ENCODE peak calls at places on chromosome 20, in four cellular contexts. R, T, O and U are unnamed samples. For H3K9me3, the result is how much of the 10 kb centered on the place peaks cover.

GRCh38 chr20:4026093-4026601 is 10.8 kb upstream of the RNF24 start:
- DNase-seq in T (peak), R (no peak), O (no peak), U (peak)

GRCh38 chr20:37238426-37238825 is 23.2 kb downstream of the GHRH start:
- DNase-seq in R (no peak), O (no peak), T (no peak), U (no peak)

GRCh38 chr20:45801851-45802250 is 10.1 kb downstream of the DNTTIP1 start:
- DNase-seq in O (no peak), T (no peak), R (no peak), U (no peak)

GRCh38 chr20:20083796-20084195 is 31.5 kb downstream of the CFAP61 start:
- DNase-seq in T (no peak), O (no peak), R (no peak), U (no peak)

GRCh38 chr20:9743871-9744270 is 95.0 kb downstream of the PAK5 start:
- DNase-seq in T (no peak), R (no peak), O (no peak), U (no peak)

GRCh38 chr20:34142121-34142520 is 30.1 kb upstream of the EIF2S2 start:
- DNase-seq in R (no peak), T (no peak), O (no peak), U (no peak)

GRCh38 chr20:17533396-17533795 is 2.2 kb upstream of the BFSP1 start:
- DNase-seq in O (no peak), R (no peak), T (no peak), U (no peak)

GRCh38 chr20:3818155-3819151 is 1.9 kb upstream of the AP5S1 start:
- DNase-seq in O (peak), T (peak), R (peak), U (peak)

GRCh38 chr20:54061106-54061881 is 9.1 kb downstream of the BCAS1 start:
- DNase-seq in O (no peak), T (no peak), R (no peak), U (no peak)

GRCh38 chr20:10637563-10637962 is 36.2 kb downstream of the JAG1 start:
- DNase-seq in T (no peak), R (no peak), O (no peak), U (no peak)

GRCh38 chr20:38725959-38726848 is 1.9 kb downstream of the SLC32A1 start:
- DNase-seq in O (no peak), T (no peak), R (no peak), U (no peak)

GRCh38 chr20:35849726-35850125 is 77.9 kb downstream of the PHF20 start:
- DNase-seq in T (no peak), R (no peak), O (no peak), U (no peak)

GRCh38 chr20:63379296-63379695 is 18.1 kb upstream of the CHRNA4 start:
- DNase-seq in O (no peak), T (no peak), R (no peak), U (no peak)

GRCh38 chr20:5871720-5872410 is 78.5 kb downstream of the TRMT6 start:
- DNase-seq in O (no peak), R (no peak), T (no peak), U (no peak)

GRCh38 chr20:45919536-45919933 is 7.6 kb upstream of the PLTP start:
- DNase-seq in O (peak), T (peak), R (no peak), U (peak)

GRCh38 chr20:1373614-1374013 is 19.2 kb downstream of the FKBP1A start:
- DNase-seq in T (no peak), R (no peak), O (no peak), U (no peak)

GRCh38 chr20:35437599-35437998 is 429 bp downstream of the GDF5 start:
- DNase-seq in T (no peak), R (no peak), O (no peak), U (no peak)

GRCh38 chr20:58188496-58188895 is 40.0 kb downstream of the ANKRD60 start:
- DNase-seq in R (no peak), O (no peak), T (no peak), U (no peak)
- TF ChIP-seq CTCF in R (no peak), O (no peak), T (no peak), U (no peak)

GRCh38 chr20:25526446-25526845 is 58.9 kb downstream of the NINL start:
- DNase-seq in O (no peak), R (no peak), T (no peak), U (no peak)

GRCh38 chr20:25525295-25525694 is 60.0 kb downstream of the NINL start:
- DNase-seq in T (no peak), O (no peak), R (no peak), U (no peak)

GRCh38 chr20:25529295-25529951 is 55.9 kb downstream of the NINL start:
- DNase-seq in T (no peak), R (no peak), O (no peak), U (no peak)

GRCh38 chr20:25527949-25528348 is 57.4 kb downstream of the NINL start:
- DNase-seq in O (no peak), R (no peak), T (no peak), U (no peak)

DNA sequence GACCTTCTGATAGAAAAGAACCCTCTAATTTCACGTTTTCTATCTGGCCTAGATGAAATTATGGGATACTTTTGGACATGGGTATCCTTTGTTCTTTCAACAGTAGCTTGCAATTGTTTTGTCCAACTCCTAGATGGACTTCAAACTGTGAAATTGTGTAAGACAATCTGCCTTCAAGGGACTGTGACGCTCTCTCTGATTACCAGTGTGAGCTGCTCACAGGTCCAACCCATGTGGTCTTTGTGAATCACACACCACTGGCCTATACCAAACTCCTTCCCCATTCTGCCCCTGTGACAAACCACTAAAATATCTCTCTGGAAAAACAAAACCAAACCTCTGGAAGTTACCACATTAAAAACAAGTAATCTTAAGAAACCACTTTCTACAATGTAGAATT is 59.5 kb downstream of the NINL start:
- DNase-seq in T (peak), R (peak), O (no peak), U (no peak)
- H3K4me3 ChIP-seq in T (no peak), R (no peak), O (no peak), U (no peak)

DNA sequence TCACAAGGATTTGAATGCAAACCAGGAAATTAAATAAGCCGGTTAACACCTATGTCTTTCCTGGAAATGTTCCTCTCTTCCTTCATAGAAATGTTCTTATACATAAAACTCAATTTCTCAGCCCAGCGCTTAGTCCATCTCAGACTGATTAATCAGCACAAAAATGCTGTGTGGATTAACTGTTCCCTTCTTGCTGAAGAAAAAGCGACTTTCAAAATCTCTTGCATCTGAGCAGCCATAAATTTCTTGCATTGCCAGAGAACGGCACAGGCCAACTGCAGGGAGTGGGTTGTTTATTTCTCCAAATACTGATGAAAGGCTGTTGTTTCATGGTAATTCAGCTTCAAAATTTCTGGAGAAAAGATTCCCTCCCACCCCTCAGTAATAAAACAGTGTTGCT is 517.6 kb downstream of the BTBD3 start:
- DNase-seq in O (no peak), T (no peak), R (no peak), U (no peak)
- H3K9me3 ChIP-seq in O (under half), T (under half), R (under half), U (under half)

DNA sequence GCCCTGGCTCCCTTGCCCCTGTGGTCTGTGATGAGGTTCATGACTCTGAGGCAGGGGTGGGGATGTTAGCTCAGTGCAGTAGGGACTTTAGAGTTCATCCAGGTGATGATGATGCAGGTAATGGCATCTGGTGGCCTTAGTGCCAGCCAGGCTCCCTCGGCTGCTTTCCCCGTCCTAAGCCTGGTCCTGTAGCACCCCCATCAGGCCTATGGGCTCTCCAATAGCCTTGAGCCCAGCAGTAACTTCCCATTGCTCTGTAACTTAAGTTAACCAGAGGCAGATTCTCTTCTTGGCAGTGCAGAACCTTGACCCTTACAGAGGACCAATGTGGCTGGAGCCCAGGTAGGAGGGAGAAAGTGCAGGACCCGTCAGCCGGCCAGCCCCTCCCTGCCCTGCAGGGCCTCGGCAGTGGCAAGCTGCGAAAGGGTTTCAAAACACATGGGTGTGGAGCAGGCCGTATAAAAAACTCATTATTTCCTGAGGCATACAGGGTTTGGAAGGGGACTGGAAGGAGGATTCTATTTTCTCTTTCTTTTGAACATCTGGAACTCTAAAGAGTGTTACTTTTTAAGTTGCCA is 406.9 kb downstream of the CDH26 start:
- DNase-seq in T (no peak), R (no peak), O (no peak), U (no peak)
- TF ChIP-seq CTCF in T (peak), R (no peak), O (no peak), U (no peak)

DNA sequence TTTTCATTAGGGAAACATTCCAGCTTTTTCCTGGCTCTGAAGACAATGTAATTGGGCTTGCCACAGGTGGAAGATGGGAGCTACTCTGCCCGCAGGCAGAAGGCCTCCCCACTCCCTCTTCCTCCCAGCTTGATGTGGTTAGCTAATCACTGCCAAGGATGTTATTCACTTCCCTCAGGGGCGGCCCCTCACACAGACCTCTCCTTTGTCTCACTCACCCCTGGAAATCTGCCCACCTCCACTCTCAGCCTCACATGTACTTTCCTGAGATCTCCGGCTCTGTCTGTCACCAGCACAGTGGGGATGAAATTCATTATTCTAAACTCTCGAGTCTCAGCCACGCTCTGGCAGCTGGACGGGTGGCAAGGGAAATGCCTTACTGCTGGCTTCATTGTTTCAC is 100.7 kb downstream of the ANKRD60 start:
- DNase-seq in T (no peak), O (no peak), R (no peak), U (no peak)
- H3K4me3 ChIP-seq in T (no peak), O (no peak), R (no peak), U (no peak)

GRCh38 chr20:15327123-15327522 is 989.7 kb upstream of the FLRT3 start:
- DNase-seq in O (no peak), R (no peak), T (no peak), U (no peak)
- H3K9me3 ChIP-seq in O (under half), R (under half), T (under half), U (under half)

DNA sequence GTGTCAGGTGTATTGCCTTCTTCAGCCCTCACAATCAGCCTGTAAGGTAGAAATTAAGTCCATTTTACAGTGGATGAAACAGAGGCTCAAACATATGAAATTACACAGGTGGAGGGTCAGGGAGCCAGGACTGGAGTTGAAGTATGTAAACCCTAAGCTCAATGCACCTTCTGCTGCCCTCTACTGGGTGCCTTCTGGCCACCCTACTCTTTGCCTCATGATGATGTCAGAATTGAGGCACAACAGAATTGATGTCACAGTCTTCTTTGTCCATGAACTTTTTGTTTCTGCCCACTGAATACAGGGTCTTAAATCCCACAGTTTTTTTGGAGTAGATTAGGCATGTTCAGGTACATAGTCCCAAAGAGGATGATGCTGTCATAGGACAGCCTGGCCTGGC is 400.8 kb upstream of the CHD6 start:
- DNase-seq in R (no peak), O (no peak), T (no peak), U (no peak)
- TF ChIP-seq CTCF in R (no peak), O (no peak), T (no peak), U (no peak)

GRCh38 chr20:7765221-7765620 is 175.0 kb downstream of the HAO1 start:
- DNase-seq in T (no peak), O (no peak), R (no peak), U (no peak)
- H3K4me3 ChIP-seq in T (no peak), O (no peak), R (no peak), U (no peak)

GRCh38 chr20:49286689-49287551 is 9.1 kb upstream of the ZNFX1 start:
- DNase-seq in T (no peak), O (no peak), R (no peak), U (no peak)

GRCh38 chr20:49284818-49285217 is 7.0 kb upstream of the ZNFX1 start:
- DNase-seq in R (no peak), T (no peak), O (no peak), U (no peak)

GRCh38 chr20:49285813-49286494 is 8.1 kb upstream of the ZNFX1 start:
- DNase-seq in T (no peak), R (no peak), O (no peak), U (no peak)

GRCh38 chr20:49283703-49284625 is 6.1 kb upstream of the ZNFX1 start:
- DNase-seq in O (no peak), T (no peak), R (no peak), U (no peak)

DNA sequence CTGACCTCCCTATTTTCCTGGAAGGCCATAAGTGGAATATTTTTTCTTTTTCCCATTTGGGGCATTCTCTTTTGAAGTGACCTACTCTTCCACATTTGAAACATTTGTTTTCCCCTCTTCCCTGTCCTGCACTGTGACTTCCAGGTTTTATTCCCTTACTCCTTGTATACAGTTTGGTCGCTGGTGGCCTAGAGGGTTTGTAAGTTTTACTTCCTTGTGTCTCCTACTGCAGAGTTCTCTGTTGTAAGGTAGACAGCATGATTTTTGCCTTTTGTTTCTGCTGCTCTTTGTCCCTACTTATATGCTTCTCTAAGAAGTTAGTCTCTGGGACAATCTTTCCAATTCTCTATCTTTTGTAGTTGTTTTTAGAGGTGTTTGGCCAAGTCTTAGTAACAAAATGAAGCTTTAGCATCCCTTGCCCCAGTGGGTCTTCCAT is 7.4 kb upstream of the ZNFX1 start:
- DNase-seq in R (no peak), O (no peak), T (no peak), U (no peak)
- H3K9me3 ChIP-seq in R (under half), O (under half), T (under half), U (half or more)